ENCODE peak calls at places on chromosomes 1 and 21, in nine cellular contexts. One of them, this sample, is unnamed.

GRCh38 chr21:30044447-30045064 is 104.8 kb upstream of the GRIK1 start:
- DNase-seq in neural progenitor cell: peak
- DNase-seq in cardiac muscle cell: peak
- DNase-seq in Panc1: peak
- DNase-seq in HepG2: peak
- DNase-seq in endodermal cell: peak
- DNase-seq in tibial artery: no peak
- DNase-seq in H1: no peak
- DNase-seq in heart right ventricle: no peak
- DNase-seq in this sample: no peak

GRCh38 chr21:44990921-44991320 is 51.1 kb downstream of the SLX9 start:
- DNase-seq in neural progenitor cell: no peak
- DNase-seq in cardiac muscle cell: no peak
- DNase-seq in Panc1: no peak
- DNase-seq in HepG2: no peak
- DNase-seq in endodermal cell: no peak
- DNase-seq in tibial artery: no peak
- DNase-seq in H1: no peak
- DNase-seq in heart right ventricle: peak
- DNase-seq in this sample: no peak

GRCh38 chr1:23590058-23590783 is 30.9 kb upstream of the ID3 start:
- DNase-seq in neural progenitor cell: no peak
- DNase-seq in cardiac muscle cell: no peak
- DNase-seq in Panc1: no peak
- DNase-seq in HepG2: no peak
- DNase-seq in endodermal cell: no peak
- DNase-seq in tibial artery: no peak
- DNase-seq in H1: no peak
- DNase-seq in heart right ventricle: no peak
- DNase-seq in this sample: no peak

GRCh38 chr1:181479137-181479745 is 4.1 kb upstream of the CACNA1E start:
- DNase-seq in neural progenitor cell: peak
- DNase-seq in cardiac muscle cell: peak
- DNase-seq in Panc1: peak
- DNase-seq in HepG2: peak
- DNase-seq in endodermal cell: peak
- DNase-seq in tibial artery: no peak
- DNase-seq in H1: no peak
- DNase-seq in heart right ventricle: peak
- DNase-seq in this sample: peak

GRCh38 chr1:41695118-41695517 is 210.6 kb upstream of the EDN2 start:
- DNase-seq in neural progenitor cell: no peak
- DNase-seq in cardiac muscle cell: no peak
- DNase-seq in Panc1: no peak
- DNase-seq in HepG2: no peak
- DNase-seq in endodermal cell: no peak
- DNase-seq in tibial artery: peak
- DNase-seq in H1: no peak
- DNase-seq in heart right ventricle: peak
- DNase-seq in this sample: no peak

GRCh38 chr1:207619833-207620572 is 24.9 kb upstream of the CR1L start:
- DNase-seq in neural progenitor cell: peak
- DNase-seq in cardiac muscle cell: peak
- DNase-seq in Panc1: peak
- DNase-seq in HepG2: peak
- DNase-seq in endodermal cell: peak
- DNase-seq in tibial artery: no peak
- DNase-seq in H1: no peak
- DNase-seq in heart right ventricle: no peak
- DNase-seq in this sample: peak

GRCh38 chr1:63635681-63636080 is 42.5 kb downstream of the PGM1 start:
- DNase-seq in neural progenitor cell: no peak
- DNase-seq in cardiac muscle cell: no peak
- DNase-seq in Panc1: no peak
- DNase-seq in HepG2: no peak
- DNase-seq in endodermal cell: no peak
- DNase-seq in tibial artery: no peak
- DNase-seq in H1: no peak
- DNase-seq in heart right ventricle: no peak
- DNase-seq in this sample: no peak

GRCh38 chr1:239951518-239952130 is 140.1 kb upstream of the FMN2 start:
- DNase-seq in neural progenitor cell: peak
- DNase-seq in cardiac muscle cell: peak
- DNase-seq in Panc1: peak
- DNase-seq in HepG2: peak
- DNase-seq in endodermal cell: peak
- DNase-seq in tibial artery: peak
- DNase-seq in H1: no peak
- DNase-seq in heart right ventricle: no peak
- DNase-seq in this sample: peak

GRCh38 chr1:43983253-43983904 is 4.4 kb downstream of the B4GALT2 start:
- DNase-seq in neural progenitor cell: no peak
- DNase-seq in cardiac muscle cell: no peak
- DNase-seq in Panc1: no peak
- DNase-seq in HepG2: no peak
- DNase-seq in endodermal cell: no peak
- DNase-seq in tibial artery: no peak
- DNase-seq in H1: no peak
- DNase-seq in heart right ventricle: no peak
- DNase-seq in this sample: no peak

GRCh38 chr1:205518616-205519540 is 14.4 kb downstream of the CDK18 start:
- DNase-seq in neural progenitor cell: no peak
- DNase-seq in cardiac muscle cell: no peak
- DNase-seq in Panc1: no peak
- DNase-seq in HepG2: no peak
- DNase-seq in endodermal cell: no peak
- DNase-seq in tibial artery: no peak
- DNase-seq in H1: no peak
- DNase-seq in heart right ventricle: peak
- DNase-seq in this sample: no peak

GRCh38 chr1:157153743-157154142 is 15.5 kb upstream of the ETV3 start:
- DNase-seq in neural progenitor cell: no peak
- DNase-seq in cardiac muscle cell: no peak
- DNase-seq in Panc1: no peak
- DNase-seq in HepG2: no peak
- DNase-seq in endodermal cell: peak
- DNase-seq in tibial artery: no peak
- DNase-seq in H1: no peak
- DNase-seq in heart right ventricle: no peak
- DNase-seq in this sample: no peak

GRCh38 chr1:75855734-75856133 is 59.1 kb downstream of the MSH4 start:
- DNase-seq in neural progenitor cell: no peak
- DNase-seq in cardiac muscle cell: no peak
- DNase-seq in Panc1: no peak
- DNase-seq in HepG2: no peak
- DNase-seq in endodermal cell: no peak
- DNase-seq in tibial artery: no peak
- DNase-seq in H1: no peak
- DNase-seq in heart right ventricle: no peak
- DNase-seq in this sample: no peak

GRCh38 chr1:10032287-10032589 is 520 bp upstream of the UBE4B start:
- DNase-seq in neural progenitor cell: no peak
- DNase-seq in cardiac muscle cell: no peak
- DNase-seq in Panc1: no peak
- DNase-seq in HepG2: no peak
- DNase-seq in endodermal cell: no peak
- DNase-seq in tibial artery: no peak
- DNase-seq in H1: no peak
- DNase-seq in heart right ventricle: no peak
- DNase-seq in this sample: no peak

GRCh38 chr1:10033359-10033845 is 644 bp downstream of the UBE4B start:
- DNase-seq in neural progenitor cell: peak
- DNase-seq in cardiac muscle cell: peak
- DNase-seq in Panc1: no peak
- DNase-seq in HepG2: peak
- DNase-seq in endodermal cell: peak
- DNase-seq in tibial artery: peak
- DNase-seq in H1: no peak
- DNase-seq in heart right ventricle: no peak
- DNase-seq in this sample: no peak

GRCh38 chr1:10027027-10027426 is 5.7 kb upstream of the UBE4B start:
- DNase-seq in neural progenitor cell: no peak
- DNase-seq in cardiac muscle cell: no peak
- DNase-seq in Panc1: no peak
- DNase-seq in HepG2: no peak
- DNase-seq in endodermal cell: no peak
- DNase-seq in tibial artery: no peak
- DNase-seq in H1: no peak
- DNase-seq in heart right ventricle: no peak
- DNase-seq in this sample: no peak

GRCh38 chr1:10031461-10031860 is 1.3 kb upstream of the UBE4B start:
- DNase-seq in neural progenitor cell: no peak
- DNase-seq in cardiac muscle cell: peak
- DNase-seq in Panc1: no peak
- DNase-seq in HepG2: no peak
- DNase-seq in endodermal cell: no peak
- DNase-seq in tibial artery: no peak
- DNase-seq in H1: no peak
- DNase-seq in heart right ventricle: no peak
- DNase-seq in this sample: peak

GRCh38 chr1:10032590-10033358 is at the start of gene UBE4B:
- DNase-seq in neural progenitor cell: peak
- DNase-seq in cardiac muscle cell: peak
- DNase-seq in Panc1: peak
- DNase-seq in HepG2: peak
- DNase-seq in endodermal cell: peak
- DNase-seq in tibial artery: peak
- DNase-seq in H1: peak
- DNase-seq in heart right ventricle: peak
- DNase-seq in this sample: peak
- TF ChIP-seq CTCF in neural progenitor cell: peak
- TF ChIP-seq CTCF in cardiac muscle cell: peak
- TF ChIP-seq CTCF in Panc1: peak
- TF ChIP-seq CTCF in HepG2: peak
- TF ChIP-seq CTCF in endodermal cell: peak
- TF ChIP-seq CTCF in tibial artery: peak
- TF ChIP-seq CTCF in H1: peak
- TF ChIP-seq CTCF in heart right ventricle: peak
- TF ChIP-seq CTCF in this sample: peak

GRCh38 chr1:29635501-29636263 is 399.4 kb downstream of the PTPRU start:
- DNase-seq in neural progenitor cell: no peak
- DNase-seq in cardiac muscle cell: no peak
- DNase-seq in Panc1: no peak
- DNase-seq in HepG2: no peak
- DNase-seq in endodermal cell: peak
- DNase-seq in tibial artery: no peak
- DNase-seq in H1: no peak
- DNase-seq in heart right ventricle: no peak
- DNase-seq in this sample: no peak
- H3K27ac ChIP-seq in neural progenitor cell: no peak
- H3K27ac ChIP-seq in cardiac muscle cell: no peak
- H3K27ac ChIP-seq in Panc1: no peak
- H3K27ac ChIP-seq in HepG2: no peak
- H3K27ac ChIP-seq in endodermal cell: no peak
- H3K27ac ChIP-seq in tibial artery: no peak
- H3K27ac ChIP-seq in H1: no peak
- H3K27ac ChIP-seq in heart right ventricle: no peak
- H3K27ac ChIP-seq in this sample: no peak

GRCh38 chr1:18574754-18575153 is 55.9 kb upstream of the PAX7 start:
- DNase-seq in neural progenitor cell: no peak
- DNase-seq in cardiac muscle cell: no peak
- DNase-seq in Panc1: no peak
- DNase-seq in HepG2: no peak
- DNase-seq in endodermal cell: no peak
- DNase-seq in tibial artery: no peak
- DNase-seq in H1: no peak
- DNase-seq in heart right ventricle: no peak
- DNase-seq in this sample: no peak

GRCh38 chr1:18573170-18573569 is 57.5 kb upstream of the PAX7 start:
- DNase-seq in neural progenitor cell: no peak
- DNase-seq in cardiac muscle cell: no peak
- DNase-seq in Panc1: no peak
- DNase-seq in HepG2: no peak
- DNase-seq in endodermal cell: no peak
- DNase-seq in tibial artery: no peak
- DNase-seq in H1: no peak
- DNase-seq in heart right ventricle: no peak
- DNase-seq in this sample: no peak

GRCh38 chr1:18572022-18572920 is 58.4 kb upstream of the PAX7 start:
- DNase-seq in neural progenitor cell: no peak
- DNase-seq in cardiac muscle cell: no peak
- DNase-seq in Panc1: no peak
- DNase-seq in HepG2: no peak
- DNase-seq in endodermal cell: no peak
- DNase-seq in tibial artery: no peak
- DNase-seq in H1: no peak
- DNase-seq in heart right ventricle: no peak
- DNase-seq in this sample: no peak

GRCh38 chr1:18578271-18578670 is 52.4 kb upstream of the PAX7 start:
- DNase-seq in neural progenitor cell: no peak
- DNase-seq in cardiac muscle cell: no peak
- DNase-seq in Panc1: no peak
- DNase-seq in HepG2: no peak
- DNase-seq in endodermal cell: no peak
- DNase-seq in tibial artery: no peak
- DNase-seq in H1: no peak
- DNase-seq in heart right ventricle: no peak
- DNase-seq in this sample: no peak

GRCh38 chr1:18575620-18576019 is 55.0 kb upstream of the PAX7 start:
- DNase-seq in neural progenitor cell: peak
- DNase-seq in cardiac muscle cell: peak
- DNase-seq in Panc1: no peak
- DNase-seq in HepG2: peak
- DNase-seq in endodermal cell: peak
- DNase-seq in tibial artery: peak
- DNase-seq in H1: peak
- DNase-seq in heart right ventricle: peak
- DNase-seq in this sample: no peak
- TF ChIP-seq CTCF in neural progenitor cell: peak
- TF ChIP-seq CTCF in cardiac muscle cell: peak
- TF ChIP-seq CTCF in Panc1: peak
- TF ChIP-seq CTCF in HepG2: peak
- TF ChIP-seq CTCF in endodermal cell: peak
- TF ChIP-seq CTCF in tibial artery: peak
- TF ChIP-seq CTCF in H1: peak
- TF ChIP-seq CTCF in heart right ventricle: peak
- TF ChIP-seq CTCF in this sample: peak

DNA sequence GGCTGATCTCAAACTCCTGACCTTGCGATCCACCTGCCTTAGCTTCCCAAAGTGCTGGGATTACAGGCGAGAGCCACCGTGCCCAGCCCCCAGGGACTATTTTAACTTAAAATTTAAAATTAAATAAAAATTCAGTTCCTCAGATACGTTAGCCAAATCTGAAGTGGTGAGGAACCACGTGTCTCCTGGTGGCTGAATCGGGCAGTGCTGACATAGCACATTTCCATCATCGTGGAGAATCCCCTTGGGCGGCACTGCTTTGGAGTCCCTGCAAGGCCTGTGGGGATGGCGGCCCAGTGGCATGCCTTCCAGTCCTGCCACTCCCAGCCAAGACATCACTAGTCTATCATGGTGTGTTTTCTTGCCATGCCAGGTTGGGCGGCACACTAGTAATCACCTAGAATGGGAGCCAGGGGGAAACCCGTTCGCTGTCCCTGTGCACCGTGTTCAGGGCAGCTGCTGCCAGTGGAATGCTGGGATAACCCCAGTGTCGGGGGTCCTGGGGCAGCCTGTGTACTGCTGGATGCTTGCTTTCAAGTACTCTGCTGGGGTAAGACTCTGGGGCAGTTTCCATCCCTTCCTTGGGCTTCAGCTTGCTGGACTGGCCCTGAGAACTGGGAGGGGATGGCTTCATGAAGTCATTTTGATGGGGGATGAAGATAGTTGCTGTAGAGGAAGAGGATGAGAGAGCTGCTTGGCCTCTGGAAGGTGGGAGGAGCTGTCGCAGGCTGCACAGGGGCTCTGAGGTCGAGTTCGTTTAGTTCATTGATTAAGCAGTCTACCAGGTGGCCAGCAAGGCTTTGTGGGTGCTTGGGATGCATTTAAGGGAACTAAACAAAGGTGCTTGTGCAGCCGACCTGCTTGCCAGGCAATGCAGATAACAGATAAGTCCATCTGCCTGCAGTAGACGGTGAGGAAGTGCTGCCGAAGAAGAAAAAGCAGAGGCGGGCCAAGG is 4.6 kb downstream of the ZBTB48 start:
- DNase-seq in neural progenitor cell: no peak
- DNase-seq in cardiac muscle cell: no peak
- DNase-seq in Panc1: no peak
- DNase-seq in HepG2: no peak
- DNase-seq in endodermal cell: no peak
- DNase-seq in tibial artery: no peak
- DNase-seq in H1: no peak
- DNase-seq in heart right ventricle: no peak
- DNase-seq in this sample: no peak
- H3K27ac ChIP-seq in neural progenitor cell: no peak
- H3K27ac ChIP-seq in cardiac muscle cell: no peak
- H3K27ac ChIP-seq in Panc1: no peak
- H3K27ac ChIP-seq in HepG2: no peak
- H3K27ac ChIP-seq in endodermal cell: no peak
- H3K27ac ChIP-seq in tibial artery: no peak
- H3K27ac ChIP-seq in H1: no peak
- H3K27ac ChIP-seq in heart right ventricle: no peak
- H3K27ac ChIP-seq in this sample: no peak